ENCODE peak calls at places on chromosomes 12 and 14, in seven cellular contexts. X is BE2C; M is CD4-positive, CD25-positive, alpha-beta regulatory T cell; V is CD4-positive, alpha-beta memory T cell; G is stomach; J is right lobe of liver; F is tibial artery. B is an unnamed sample.

GRCh38 chr14:69582829-69583228 is 8.2 kb upstream of the CCDC177 start:
- DNase-seq in X (no peak), M (no peak), V (no peak), G (no peak), J (no peak), F (no peak), B (no peak)

GRCh38 chr12:132475304-132476037 is 14.5 kb upstream of the FBRSL1 start:
- DNase-seq in X (no peak), M (peak; percentile 60), V (peak; percentile 44), G (no peak), J (peak; percentile 15), F (no peak), B (no peak)

GRCh38 chr14:99510556-99511139 is 29.4 kb downstream of the CCNK start:
- DNase-seq in X (no peak), M (no peak), V (no peak), G (no peak), J (no peak), F (no peak), B (no peak)

GRCh38 chr14:33805593-33805992 is 145.3 kb downstream of the EGLN3 start:
- DNase-seq in X (no peak), M (no peak), V (no peak), G (no peak), J (no peak), F (no peak), B (no peak)

GRCh38 chr14:31944256-31945073 is 132.6 kb upstream of the ARHGAP5 start:
- DNase-seq in X (peak; percentile 57), M (peak; percentile 30), V (peak; percentile 24), G (peak; percentile 57), J (no peak), F (no peak), B (no peak)

GRCh38 chr12:124797321-124797720 is 66.3 kb downstream of the SCARB1 start:
- DNase-seq in X (no peak), M (no peak), V (no peak), G (no peak), J (no peak), F (no peak), B (no peak)

GRCh38 chr14:102694530-102695171 is 82.6 kb upstream of the TRAF3 start:
- DNase-seq in X (peak; percentile 72), M (peak; percentile 66), V (peak; percentile 57), G (peak; percentile 71), J (no peak), F (peak; percentile 61), B (peak; percentile 36)

GRCh38 chr12:79251356-79251755 is 386.8 kb downstream of the SYT1 start:
- DNase-seq in X (no peak), M (no peak), V (no peak), G (no peak), J (no peak), F (no peak), B (no peak)

GRCh38 chr14:105053996-105054395 is 11.2 kb downstream of the GPR132 start:
- DNase-seq in X (no peak), M (no peak), V (no peak), G (no peak), J (no peak), F (no peak), B (no peak)

GRCh38 chr14:24273422-24273998 is 2.1 kb upstream of the RABGGTA start:
- DNase-seq in X (no peak), M (no peak), V (no peak), G (no peak), J (no peak), F (no peak), B (no peak)

GRCh38 chr12:55957106-55957859 is 8.6 kb downstream of the PMEL start:
- DNase-seq in X (no peak), M (no peak), V (no peak), G (peak; percentile 79), J (no peak), F (no peak), B (no peak)

GRCh38 chr12:5511644-5512584 is 80.0 kb downstream of the NTF3 start:
- DNase-seq in X (no peak), M (no peak), V (no peak), G (no peak), J (peak; percentile 59), F (no peak), B (no peak)

GRCh38 chr14:89813485-89814080 is 140.9 kb downstream of the EFCAB11 start:
- DNase-seq in X (no peak), M (no peak), V (no peak), G (no peak), J (no peak), F (no peak), B (no peak)

GRCh38 chr14:23094666-23095195 is at the start of gene ACIN1:
- DNase-seq in X (no peak), M (no peak), V (no peak), G (peak; percentile 75), J (peak; percentile 76), F (peak; percentile 70), B (peak; percentile 64)

GRCh38 chr12:115872919-115873357 is 404.6 kb downstream of the MED13L start:
- DNase-seq in X (no peak), M (no peak), V (no peak), G (peak; percentile 70), J (no peak), F (no peak), B (no peak)

GRCh38 chr12:110073049-110073831 is 24.9 kb upstream of the C12orf76 start:
- DNase-seq in X (peak; percentile 22), M (peak; percentile 18), V (peak; percentile 17), G (no peak), J (peak; percentile 58), F (peak; percentile 34), B (no peak)

GRCh38 chr12:113424915-113425823 is 3.0 kb downstream of the SDSL start:
- DNase-seq in X (peak; percentile 60), M (peak; percentile 34), V (peak; percentile 30), G (peak; percentile 61), J (no peak), F (peak; percentile 44), B (peak; percentile 22)

GRCh38 chr12:68806488-68807237 is 1.3 kb upstream of the MDM2 start:
- DNase-seq in X (no peak), M (no peak), V (no peak), G (no peak), J (no peak), F (no peak), B (no peak)

GRCh38 chr14:58907803-58908202 is 270.0 kb downstream of the DACT1 start:
- DNase-seq in X (no peak), M (no peak), V (no peak), G (no peak), J (no peak), F (no peak), B (no peak)

GRCh38 chr12:104578453-104578852 is 121.7 kb downstream of the CHST11 start:
- DNase-seq in X (no peak), M (no peak), V (no peak), G (no peak), J (no peak), F (no peak), B (no peak)

DNA sequence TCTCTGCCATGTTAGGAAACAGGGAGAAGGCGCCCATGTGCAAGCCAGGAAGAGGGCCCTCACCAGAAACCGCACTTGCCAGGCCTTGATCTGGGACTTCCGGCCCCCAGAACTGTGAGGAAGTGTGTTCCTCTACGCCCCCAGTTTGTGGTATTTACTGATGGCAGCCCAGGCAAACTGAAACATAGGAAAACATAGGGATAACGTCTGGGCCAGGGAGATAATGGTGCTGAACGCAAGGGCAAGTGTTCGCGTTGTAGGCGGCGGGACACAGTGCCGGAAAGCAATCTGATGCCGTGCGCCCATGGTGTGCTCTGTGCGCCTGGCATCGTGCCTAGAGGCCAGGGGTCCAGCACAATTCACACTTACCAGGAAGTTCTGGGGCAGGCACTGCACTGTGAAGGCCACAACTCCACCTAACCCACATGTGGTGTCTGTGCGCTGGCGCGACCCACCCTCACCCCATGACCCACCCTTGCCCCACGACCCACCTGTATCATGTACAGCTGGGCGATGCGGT is 53.6 kb downstream of the ARL6IP4 start:
- DNase-seq in X (no peak), M (no peak), V (no peak), G (no peak), J (no peak), F (no peak), B (no peak)
- H3K4me3 ChIP-seq in X (no peak overlapping the region), M (no peak overlapping the region), V (no peak overlapping the region), G (no peak overlapping the region), J (no peak overlapping the region), F (no peak overlapping the region), B (no peak overlapping the region)

GRCh38 chr12:101338087-101338486 is 58.2 kb downstream of the UTP20 start:
- DNase-seq in X (no peak), M (no peak), V (no peak), G (no peak), J (no peak), F (no peak), B (no peak)

DNA sequence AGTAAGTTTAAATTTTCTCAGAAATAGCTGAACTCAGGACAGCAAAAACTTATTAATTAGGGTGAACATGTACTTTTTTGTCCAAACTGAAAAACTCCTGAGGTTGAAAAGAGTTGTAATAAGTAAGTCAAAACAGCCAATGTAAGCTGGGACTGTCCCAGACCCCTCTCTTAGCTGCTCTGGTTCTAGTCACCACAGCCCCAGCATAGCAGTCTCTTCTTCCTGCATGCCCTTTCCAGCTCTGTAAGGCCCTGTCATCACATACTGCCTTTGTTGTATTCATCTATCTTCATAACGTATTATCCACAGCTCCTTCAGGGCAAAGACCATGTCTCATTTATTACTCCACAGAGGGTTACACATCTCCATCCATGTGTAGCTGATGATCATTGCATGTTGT is 56.5 kb downstream of the UTP20 start:
- DNase-seq in X (no peak), M (no peak), V (no peak), G (no peak), J (no peak), F (no peak), B (no peak)
- H3K36me3 ChIP-seq in X (peaks cover 45% of the 10 kb centered on the region), M (peaks cover 46% of the 10 kb centered on the region), V (peaks cover 17% of the 10 kb centered on the region), G (peaks cover 96% of the 10 kb centered on the region), J (peaks cover 10% of the 10 kb centered on the region), F (peaks cover 50% of the 10 kb centered on the region), B (peaks cover 14% of the 10 kb centered on the region)

GRCh38 chr12:54502485-54502884 is 4.9 kb downstream of the NCKAP1L start:
- DNase-seq in X (no peak), M (no peak), V (no peak), G (no peak), J (no peak), F (no peak), B (no peak)

GRCh38 chr12:54495327-54495726 is 2.2 kb upstream of the NCKAP1L start:
- DNase-seq in X (no peak), M (no peak), V (no peak), G (no peak), J (no peak), F (no peak), B (no peak)

GRCh38 chr12:54497883-54498282 is 331 bp downstream of the NCKAP1L start:
- DNase-seq in X (no peak), M (no peak), V (no peak), G (no peak), J (no peak), F (no peak), B (no peak)
- H3K4me3 ChIP-seq in X (no peak overlapping the region), M (peak overlapping the region; percentile 98), V (peak overlapping the region; percentile 78), G (peak overlapping the region; percentile 37), J (peak overlapping the region; percentile 36), F (peak overlapping the region; percentile 37), B (peak overlapping the region; percentile 72)

GRCh38 chr14:67746927-67747326 is 45.2 kb downstream of the RDH12 start:
- DNase-seq in X (no peak), M (no peak), V (no peak), G (no peak), J (no peak), F (no peak), B (no peak)

GRCh38 chr14:67748312-67748711 is 46.6 kb downstream of the RDH12 start:
- DNase-seq in X (no peak), M (no peak), V (no peak), G (no peak), J (no peak), F (no peak), B (no peak)

GRCh38 chr14:67744057-67744456 is 42.4 kb downstream of the RDH12 start:
- DNase-seq in X (no peak), M (no peak), V (no peak), G (no peak), J (no peak), F (no peak), B (no peak)

GRCh38 chr14:67749341-67750110 is 47.8 kb downstream of the RDH12 start:
- DNase-seq in X (no peak), M (no peak), V (no peak), G (no peak), J (no peak), F (no peak), B (no peak)
- H3K36me3 ChIP-seq in X (peaks cover 30% of the 10 kb centered on the region), M (peaks cover 59% of the 10 kb centered on the region), V (peaks cover 59% of the 10 kb centered on the region), G (peaks cover 87% of the 10 kb centered on the region), J (peaks cover 27% of the 10 kb centered on the region), F (peaks cover 67% of the 10 kb centered on the region), B (peaks cover 47% of the 10 kb centered on the region)

B was measured in effector memory CD4-positive, alpha-beta T cell.